ENCODE peak calls at places on chromosome 12, in four cellular contexts. C is endothelial cell, I is adrenal gland, K is fibroblast of lung. N is an unnamed sample.

GRCh38 chr12:6229823-6230222 is 29.6 kb downstream of the CD9 start:
- DNase-seq in C (no peak), I (peak), K (peak), N (peak)

GRCh38 chr12:66602483-66603143 is 76.3 kb downstream of the GRIP1 start:
- DNase-seq in C (no peak), I (no peak), K (no peak), N (no peak)

GRCh38 chr12:124770725-124771124 is 92.9 kb downstream of the SCARB1 start:
- DNase-seq in C (no peak), I (no peak), K (no peak), N (no peak)

GRCh38 chr12:70919597-70920035 is 922 bp downstream of the PTPRR start:
- DNase-seq in C (peak), I (no peak), K (peak), N (peak)

GRCh38 chr12:120342567-120343537 is 15.3 kb upstream of the PLA2G1B start:
- DNase-seq in C (no peak), I (no peak), K (no peak), N (no peak)

GRCh38 chr12:93466625-93467350 is 526 bp upstream of the MRPL42 start:
- DNase-seq in C (no peak), I (no peak), K (no peak), N (no peak)

GRCh38 chr12:22356231-22356630 is 21.7 kb upstream of the ST8SIA1 start:
- DNase-seq in C (no peak), I (no peak), K (no peak), N (no peak)

GRCh38 chr12:108786450-108786849 is 55.1 kb upstream of the CORO1C start:
- DNase-seq in C (no peak), I (no peak), K (no peak), N (no peak)

GRCh38 chr12:104569348-104570173 is 112.8 kb downstream of the CHST11 start:
- DNase-seq in C (no peak), I (no peak), K (no peak), N (no peak)

GRCh38 chr12:44889871-44890270 is 13.8 kb upstream of the NELL2 start:
- DNase-seq in C (no peak), I (no peak), K (no peak), N (no peak)

GRCh38 chr12:29043069-29043468 is 106.0 kb upstream of the FAR2 start:
- DNase-seq in C (no peak), I (no peak), K (peak), N (peak)

GRCh38 chr12:77954156-77954555 is 123.5 kb downstream of the NAV3 start:
- DNase-seq in C (no peak), I (no peak), K (peak), N (peak)

DNA sequence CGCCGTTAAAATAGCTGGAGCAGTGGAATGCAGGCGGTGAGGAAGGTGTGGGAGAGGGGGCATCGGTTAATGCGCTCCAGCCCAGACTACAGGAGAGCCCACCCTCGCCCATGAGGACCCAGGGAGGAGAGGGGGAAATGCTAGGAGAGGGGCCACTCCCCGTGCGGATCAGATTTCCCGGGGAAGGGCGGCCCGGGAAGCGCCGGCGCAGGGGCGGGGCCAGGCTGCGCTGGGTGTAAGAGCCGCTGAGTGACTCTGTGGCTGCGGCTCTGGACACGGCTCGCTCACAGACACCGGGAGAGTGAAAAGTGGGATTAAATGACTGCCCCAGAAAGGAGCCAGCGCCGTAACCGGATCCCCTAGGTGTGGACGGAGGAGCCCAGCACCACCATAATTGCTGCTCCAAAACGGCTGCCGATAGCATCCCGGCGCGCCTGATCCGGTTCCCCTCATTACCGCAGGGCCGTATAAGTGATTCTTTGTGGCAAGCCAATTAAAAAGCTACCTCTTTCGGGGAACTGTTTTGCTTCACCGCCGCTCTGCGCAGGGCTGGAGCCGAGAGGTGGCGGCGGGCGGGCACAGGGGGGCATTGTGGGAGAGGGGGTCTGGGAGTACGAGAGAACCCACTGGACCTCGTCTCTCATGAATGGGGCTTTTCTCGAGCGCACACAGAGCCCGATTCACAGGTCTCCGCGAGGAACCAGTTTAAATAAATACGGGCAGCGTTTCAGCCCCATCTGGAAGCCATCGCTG is 2.7 kb downstream of the COL2A1 start:
- DNase-seq in C (peak), I (no peak), K (peak), N (peak)
- TF ChIP-seq CTCF in C (no peak), I (no peak), K (no peak), N (no peak)

GRCh38 chr12:62436164-62436503 is 30.5 kb upstream of the MON2 start:
- DNase-seq in C (no peak), I (no peak), K (no peak), N (no peak)
- TF ChIP-seq CTCF in C (no peak), I (no peak), K (no peak), N (no peak)

GRCh38 chr12:26648999-26649398 is 184.0 kb downstream of the ITPR2 start:
- DNase-seq in C (no peak), I (no peak), K (no peak), N (no peak)
- TF ChIP-seq CTCF in C (no peak), I (no peak), K (no peak), N (no peak)

GRCh38 chr12:10722905-10723866 is at the start of gene YBX3:
- DNase-seq in C (peak), I (peak), K (peak), N (peak)
- TF ChIP-seq CTCF in C (no peak), I (no peak), K (no peak), N (no peak)

GRCh38 chr12:49389092-49389703 is 21.9 kb downstream of the SPATS2 start:
- DNase-seq in C (peak), I (no peak), K (no peak), N (no peak)
- TF ChIP-seq CTCF in C (peak), I (no peak), K (no peak), N (no peak)